ENCODE peak calls at places on chromosomes 16 and 17, in eight cellular contexts. One of them, this sample, is unnamed.

GRCh38 chr17:66287911-66288310 is 14.5 kb upstream of the PRKCA start:
- DNase-seq in sigmoid colon: no peak
- DNase-seq in stomach: no peak
- DNase-seq in breast epithelium: no peak
- DNase-seq in transverse colon: peak
- DNase-seq in GM12891: no peak
- DNase-seq in GM23338: no peak
- DNase-seq in HCT116: no peak
- DNase-seq in this sample: no peak

GRCh38 chr16:53695070-53695469 is 8.6 kb downstream of the RPGRIP1L start:
- DNase-seq in sigmoid colon: no peak
- DNase-seq in stomach: no peak
- DNase-seq in breast epithelium: no peak
- DNase-seq in transverse colon: no peak
- DNase-seq in GM12891: no peak
- DNase-seq in GM23338: no peak
- DNase-seq in HCT116: no peak
- DNase-seq in this sample: no peak

GRCh38 chr17:76432004-76432403 is 20.9 kb downstream of the UBE2O start:
- DNase-seq in sigmoid colon: no peak
- DNase-seq in stomach: no peak
- DNase-seq in breast epithelium: no peak
- DNase-seq in transverse colon: no peak
- DNase-seq in GM12891: no peak
- DNase-seq in GM23338: no peak
- DNase-seq in HCT116: no peak
- DNase-seq in this sample: no peak

GRCh38 chr17:28180449-28180848 is 138.0 kb downstream of the NLK start:
- DNase-seq in sigmoid colon: no peak
- DNase-seq in stomach: no peak
- DNase-seq in breast epithelium: no peak
- DNase-seq in transverse colon: no peak
- DNase-seq in GM12891: no peak
- DNase-seq in GM23338: no peak
- DNase-seq in HCT116: no peak
- DNase-seq in this sample: no peak

GRCh38 chr17:65604070-65604469 is 42.6 kb upstream of the AXIN2 start:
- DNase-seq in sigmoid colon: no peak
- DNase-seq in stomach: no peak
- DNase-seq in breast epithelium: no peak
- DNase-seq in transverse colon: no peak
- DNase-seq in GM12891: no peak
- DNase-seq in GM23338: no peak
- DNase-seq in HCT116: no peak
- DNase-seq in this sample: no peak

GRCh38 chr16:66278604-66279262 is 87.8 kb upstream of the CDH5 start:
- DNase-seq in sigmoid colon: no peak
- DNase-seq in stomach: no peak
- DNase-seq in breast epithelium: no peak
- DNase-seq in transverse colon: no peak
- DNase-seq in GM12891: no peak
- DNase-seq in GM23338: no peak
- DNase-seq in HCT116: no peak
- DNase-seq in this sample: no peak

GRCh38 chr17:66386789-66387351 is 84.5 kb downstream of the PRKCA start:
- DNase-seq in sigmoid colon: no peak
- DNase-seq in stomach: no peak
- DNase-seq in breast epithelium: no peak
- DNase-seq in transverse colon: no peak
- DNase-seq in GM12891: no peak
- DNase-seq in GM23338: no peak
- DNase-seq in HCT116: no peak
- DNase-seq in this sample: no peak

GRCh38 chr17:8176197-8176940 is at the start of gene TMEM107:
- DNase-seq in sigmoid colon: peak
- DNase-seq in stomach: peak
- DNase-seq in breast epithelium: peak
- DNase-seq in transverse colon: peak
- DNase-seq in GM12891: peak
- DNase-seq in GM23338: peak
- DNase-seq in HCT116: peak
- DNase-seq in this sample: peak

GRCh38 chr16:2835638-2836493 is 5.8 kb downstream of the ZG16B start:
- DNase-seq in sigmoid colon: no peak
- DNase-seq in stomach: peak
- DNase-seq in breast epithelium: peak
- DNase-seq in transverse colon: peak
- DNase-seq in GM12891: no peak
- DNase-seq in GM23338: peak
- DNase-seq in HCT116: peak
- DNase-seq in this sample: peak

GRCh38 chr17:62597920-62598319 is 29.6 kb upstream of the MRC2 start:
- DNase-seq in sigmoid colon: no peak
- DNase-seq in stomach: no peak
- DNase-seq in breast epithelium: no peak
- DNase-seq in transverse colon: no peak
- DNase-seq in GM12891: no peak
- DNase-seq in GM23338: no peak
- DNase-seq in HCT116: no peak
- DNase-seq in this sample: no peak

GRCh38 chr17:35164716-35165115 is 17.1 kb downstream of the UNC45B start:
- DNase-seq in sigmoid colon: peak
- DNase-seq in stomach: no peak
- DNase-seq in breast epithelium: no peak
- DNase-seq in transverse colon: no peak
- DNase-seq in GM12891: no peak
- DNase-seq in GM23338: no peak
- DNase-seq in HCT116: no peak
- DNase-seq in this sample: no peak

GRCh38 chr16:83134638-83135037 is 507.9 kb downstream of the CDH13 start:
- DNase-seq in sigmoid colon: no peak
- DNase-seq in stomach: no peak
- DNase-seq in breast epithelium: no peak
- DNase-seq in transverse colon: no peak
- DNase-seq in GM12891: no peak
- DNase-seq in GM23338: no peak
- DNase-seq in HCT116: no peak
- DNase-seq in this sample: no peak

GRCh38 chr16:30185141-30185682 is 1.8 kb downstream of the CORO1A start:
- DNase-seq in sigmoid colon: peak
- DNase-seq in stomach: no peak
- DNase-seq in breast epithelium: no peak
- DNase-seq in transverse colon: peak
- DNase-seq in GM12891: peak
- DNase-seq in GM23338: no peak
- DNase-seq in HCT116: no peak
- DNase-seq in this sample: no peak

GRCh38 chr17:66468241-66469087 is 166.1 kb downstream of the PRKCA start:
- DNase-seq in sigmoid colon: no peak
- DNase-seq in stomach: no peak
- DNase-seq in breast epithelium: no peak
- DNase-seq in transverse colon: no peak
- DNase-seq in GM12891: no peak
- DNase-seq in GM23338: peak
- DNase-seq in HCT116: no peak
- DNase-seq in this sample: no peak

GRCh38 chr16:89706446-89707260 is 5.1 kb upstream of the SPATA2L start:
- DNase-seq in sigmoid colon: no peak
- DNase-seq in stomach: no peak
- DNase-seq in breast epithelium: no peak
- DNase-seq in transverse colon: no peak
- DNase-seq in GM12891: no peak
- DNase-seq in GM23338: no peak
- DNase-seq in HCT116: no peak
- DNase-seq in this sample: no peak

GRCh38 chr16:67927131-67927941 is 4.3 kb downstream of the CTRL start:
- DNase-seq in sigmoid colon: no peak
- DNase-seq in stomach: no peak
- DNase-seq in breast epithelium: no peak
- DNase-seq in transverse colon: no peak
- DNase-seq in GM12891: no peak
- DNase-seq in GM23338: no peak
- DNase-seq in HCT116: no peak
- DNase-seq in this sample: no peak
- TF ChIP-seq POLR2AphosphoS5 in sigmoid colon: no peak
- TF ChIP-seq POLR2AphosphoS5 in stomach: no peak
- TF ChIP-seq POLR2AphosphoS5 in breast epithelium: no peak
- TF ChIP-seq POLR2AphosphoS5 in transverse colon: no peak
- TF ChIP-seq POLR2AphosphoS5 in GM12891: peak
- TF ChIP-seq POLR2AphosphoS5 in GM23338: no peak
- TF ChIP-seq POLR2AphosphoS5 in HCT116: no peak
- TF ChIP-seq POLR2AphosphoS5 in this sample: no peak

GRCh38 chr16:81711609-81712329 is 67.3 kb upstream of the PLCG2 start:
- DNase-seq in sigmoid colon: peak
- DNase-seq in stomach: no peak
- DNase-seq in breast epithelium: peak
- DNase-seq in transverse colon: peak
- DNase-seq in GM12891: no peak
- DNase-seq in GM23338: peak
- DNase-seq in HCT116: peak
- DNase-seq in this sample: no peak
- TF ChIP-seq POLR2AphosphoS5 in sigmoid colon: peak
- TF ChIP-seq POLR2AphosphoS5 in stomach: peak
- TF ChIP-seq POLR2AphosphoS5 in breast epithelium: peak
- TF ChIP-seq POLR2AphosphoS5 in transverse colon: peak
- TF ChIP-seq POLR2AphosphoS5 in GM12891: no peak
- TF ChIP-seq POLR2AphosphoS5 in GM23338: no peak
- TF ChIP-seq POLR2AphosphoS5 in HCT116: peak
- TF ChIP-seq POLR2AphosphoS5 in this sample: peak

GRCh38 chr16:57064995-57065394 is 27.4 kb upstream of the CPNE2 start:
- DNase-seq in sigmoid colon: no peak
- DNase-seq in stomach: no peak
- DNase-seq in breast epithelium: no peak
- DNase-seq in transverse colon: no peak
- DNase-seq in GM12891: no peak
- DNase-seq in GM23338: no peak
- DNase-seq in HCT116: no peak
- DNase-seq in this sample: no peak
- TF ChIP-seq POLR2AphosphoS5 in sigmoid colon: no peak
- TF ChIP-seq POLR2AphosphoS5 in stomach: no peak
- TF ChIP-seq POLR2AphosphoS5 in breast epithelium: no peak
- TF ChIP-seq POLR2AphosphoS5 in transverse colon: no peak
- TF ChIP-seq POLR2AphosphoS5 in GM12891: no peak
- TF ChIP-seq POLR2AphosphoS5 in GM23338: no peak
- TF ChIP-seq POLR2AphosphoS5 in HCT116: no peak
- TF ChIP-seq POLR2AphosphoS5 in this sample: no peak

GRCh38 chr17:18182190-18182977 is 1.2 kb upstream of the ALKBH5 start:
- DNase-seq in sigmoid colon: no peak
- DNase-seq in stomach: peak
- DNase-seq in breast epithelium: no peak
- DNase-seq in transverse colon: peak
- DNase-seq in GM12891: no peak
- DNase-seq in GM23338: peak
- DNase-seq in HCT116: no peak
- DNase-seq in this sample: peak

GRCh38 chr17:18177137-18177536 is 6.5 kb upstream of the ALKBH5 start:
- DNase-seq in sigmoid colon: no peak
- DNase-seq in stomach: no peak
- DNase-seq in breast epithelium: no peak
- DNase-seq in transverse colon: no peak
- DNase-seq in GM12891: no peak
- DNase-seq in GM23338: no peak
- DNase-seq in HCT116: no peak
- DNase-seq in this sample: no peak

GRCh38 chr17:18179221-18179620 is 4.4 kb upstream of the ALKBH5 start:
- DNase-seq in sigmoid colon: no peak
- DNase-seq in stomach: no peak
- DNase-seq in breast epithelium: no peak
- DNase-seq in transverse colon: no peak
- DNase-seq in GM12891: no peak
- DNase-seq in GM23338: no peak
- DNase-seq in HCT116: no peak
- DNase-seq in this sample: no peak

GRCh38 chr17:18181358-18181757 is 2.3 kb upstream of the ALKBH5 start:
- DNase-seq in sigmoid colon: no peak
- DNase-seq in stomach: no peak
- DNase-seq in breast epithelium: no peak
- DNase-seq in transverse colon: no peak
- DNase-seq in GM12891: no peak
- DNase-seq in GM23338: no peak
- DNase-seq in HCT116: no peak
- DNase-seq in this sample: no peak

GRCh38 chr17:18179804-18180203 is 3.8 kb upstream of the ALKBH5 start:
- DNase-seq in sigmoid colon: no peak
- DNase-seq in stomach: no peak
- DNase-seq in breast epithelium: no peak
- DNase-seq in transverse colon: no peak
- DNase-seq in GM12891: no peak
- DNase-seq in GM23338: no peak
- DNase-seq in HCT116: no peak
- DNase-seq in this sample: no peak
- TF ChIP-seq POLR2AphosphoS5 in sigmoid colon: no peak
- TF ChIP-seq POLR2AphosphoS5 in stomach: no peak
- TF ChIP-seq POLR2AphosphoS5 in breast epithelium: no peak
- TF ChIP-seq POLR2AphosphoS5 in transverse colon: no peak
- TF ChIP-seq POLR2AphosphoS5 in GM12891: no peak
- TF ChIP-seq POLR2AphosphoS5 in GM23338: no peak
- TF ChIP-seq POLR2AphosphoS5 in HCT116: no peak
- TF ChIP-seq POLR2AphosphoS5 in this sample: no peak

DNA sequence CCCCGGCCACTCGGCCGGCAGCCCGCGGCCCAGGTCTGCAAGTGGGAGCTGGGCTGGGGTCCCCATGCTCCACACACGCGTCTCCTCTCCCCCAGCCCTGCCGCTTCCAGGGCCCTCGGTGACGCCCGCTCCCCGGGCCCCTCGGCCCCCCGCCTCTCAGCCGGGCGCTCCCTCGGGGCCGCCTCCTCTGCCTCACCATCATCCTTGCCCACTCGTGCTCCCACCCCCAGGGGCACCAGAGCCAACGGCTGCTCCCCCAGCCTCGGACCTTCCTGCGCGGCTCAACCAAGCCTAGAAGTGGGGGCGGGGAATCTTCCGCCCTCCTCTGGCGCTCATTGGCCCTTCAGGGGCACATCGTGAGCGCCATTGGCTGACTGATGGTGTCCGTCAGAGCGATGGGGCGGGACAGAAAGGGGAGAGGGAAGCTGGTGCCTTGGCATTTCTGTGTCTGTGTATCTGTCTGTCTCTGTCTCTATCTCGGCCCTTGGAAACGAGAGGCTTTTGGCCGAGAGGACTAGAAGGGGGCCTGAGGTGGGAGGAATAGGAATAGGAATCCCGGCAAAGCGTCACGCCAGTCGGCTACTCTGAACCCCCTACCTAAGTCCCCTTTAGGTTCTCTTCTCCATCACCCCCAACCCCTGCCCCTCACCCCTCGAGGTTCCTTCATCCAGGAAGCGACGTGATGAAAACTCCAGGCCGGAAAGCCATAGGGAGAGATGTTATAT is 88.9 kb downstream of the CDC27 start:
- DNase-seq in sigmoid colon: peak
- DNase-seq in stomach: peak
- DNase-seq in breast epithelium: peak
- DNase-seq in transverse colon: peak
- DNase-seq in GM12891: peak
- DNase-seq in GM23338: peak
- DNase-seq in HCT116: peak
- DNase-seq in this sample: peak
- TF ChIP-seq POLR2AphosphoS5 in sigmoid colon: peak
- TF ChIP-seq POLR2AphosphoS5 in stomach: peak
- TF ChIP-seq POLR2AphosphoS5 in breast epithelium: peak
- TF ChIP-seq POLR2AphosphoS5 in transverse colon: peak
- TF ChIP-seq POLR2AphosphoS5 in GM12891: no peak
- TF ChIP-seq POLR2AphosphoS5 in GM23338: peak
- TF ChIP-seq POLR2AphosphoS5 in HCT116: peak
- TF ChIP-seq POLR2AphosphoS5 in this sample: peak